ENCODE peak calls at places on chromosomes 4 and X, in four cellular contexts. One of them, this sample, is unnamed.

GRCh38 chrX:110532527-110532926 is 173.9 kb downstream of the RTL9 start:
- DNase-seq in A549: no peak
- DNase-seq in HepG2: no peak
- DNase-seq in K562: no peak
- DNase-seq in this sample: no peak

GRCh38 chr4:13340672-13341071 is 143.5 kb downstream of the RAB28 start:
- DNase-seq in A549: no peak
- DNase-seq in K562: no peak
- DNase-seq in HepG2: peak; percentile 27
- DNase-seq in this sample: no peak

GRCh38 chrX:120463241-120463640 is 5.9 kb downstream of the LAMP2 start:
- DNase-seq in K562: no peak
- DNase-seq in HepG2: peak; percentile 6
- DNase-seq in A549: no peak
- DNase-seq in this sample: no peak

GRCh38 chr4:128663325-128663724 is 146.2 kb upstream of the JADE1 start:
- DNase-seq in K562: no peak
- DNase-seq in HepG2: no peak
- DNase-seq in A549: no peak
- DNase-seq in this sample: peak; percentile 37

GRCh38 chr4:183722738-183723560 is 63.9 kb downstream of the TRAPPC11 start:
- DNase-seq in A549: no peak
- DNase-seq in K562: no peak
- DNase-seq in HepG2: no peak
- DNase-seq in this sample: peak; percentile 25

GRCh38 chr4:167222098-167222497 is 12.2 kb downstream of the SPOCK3 start:
- DNase-seq in K562: no peak
- DNase-seq in A549: no peak
- DNase-seq in HepG2: no peak
- DNase-seq in this sample: peak; percentile 37

GRCh38 chrX:70253377-70254062 is 6.5 kb downstream of the P2RY4 start:
- DNase-seq in A549: no peak
- DNase-seq in K562: no peak
- DNase-seq in HepG2: peak; percentile 1
- DNase-seq in this sample: no peak

GRCh38 chr4:27239651-27240050 is 379.0 kb downstream of the STIM2 start:
- DNase-seq in K562: no peak
- DNase-seq in HepG2: no peak
- DNase-seq in A549: no peak
- DNase-seq in this sample: no peak

GRCh38 chrX:4263005-4263404 is 549.6 kb upstream of the PRKX start:
- DNase-seq in K562: no peak
- DNase-seq in HepG2: no peak
- DNase-seq in A549: peak; percentile 1
- DNase-seq in this sample: no peak

GRCh38 chr4:97987019-97987648 is 156.1 kb downstream of the STPG2 start:
- DNase-seq in K562: no peak
- DNase-seq in A549: peak; percentile 1
- DNase-seq in HepG2: peak; percentile 4
- DNase-seq in this sample: no peak

GRCh38 chrX:133776072-133776471 is 209.3 kb downstream of the GPC3 start:
- DNase-seq in A549: no peak
- DNase-seq in K562: peak; percentile 40
- DNase-seq in HepG2: no peak
- DNase-seq in this sample: no peak

GRCh38 chrX:17067534-17067933 is 121.1 kb downstream of the REPS2 start:
- DNase-seq in HepG2: no peak
- DNase-seq in A549: no peak
- DNase-seq in K562: no peak
- DNase-seq in this sample: no peak

GRCh38 chr4:38099908-38100407 is 139.8 kb downstream of the PTTG2 start:
- DNase-seq in K562: no peak
- DNase-seq in HepG2: no peak
- DNase-seq in A549: no peak
- DNase-seq in this sample: no peak

GRCh38 chrX:19448077-19448476 is 67.2 kb downstream of the MAP3K15 start:
- DNase-seq in K562: no peak
- DNase-seq in A549: no peak
- DNase-seq in HepG2: peak; percentile 15
- DNase-seq in this sample: no peak

GRCh38 chr4:128384091-128384520 is 96.5 kb upstream of the PGRMC2 start:
- DNase-seq in HepG2: no peak
- DNase-seq in K562: no peak
- DNase-seq in A549: no peak
- DNase-seq in this sample: no peak

GRCh38 chrX:45803383-45803921 is 602.8 kb upstream of the DIPK2B start:
- DNase-seq in HepG2: no peak
- DNase-seq in K562: no peak
- DNase-seq in A549: no peak
- DNase-seq in this sample: no peak
- TF ChIP-seq CHD4 in HepG2: no peak
- TF ChIP-seq CHD4 in K562: no peak
- TF ChIP-seq CHD4 in A549: no peak
- TF ChIP-seq CHD4 in this sample: no peak

DNA sequence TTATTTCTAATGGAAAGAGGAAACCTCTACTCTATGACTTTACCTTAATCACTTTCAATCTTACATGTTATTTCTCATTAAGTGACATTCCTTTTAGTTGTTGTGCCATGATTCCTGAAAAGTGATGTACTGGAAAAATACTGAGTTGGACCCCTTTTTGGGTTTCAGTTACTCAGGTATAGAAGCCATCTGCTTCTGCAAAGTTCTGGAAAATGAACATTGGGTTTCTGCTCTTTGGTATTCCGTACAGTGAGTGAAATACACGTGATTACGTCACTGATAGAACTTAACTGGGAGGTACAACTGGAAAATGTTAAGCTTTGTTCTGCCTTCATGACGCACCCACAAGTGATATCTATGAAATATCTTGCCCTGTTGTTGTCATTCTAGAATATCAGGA is 114.7 kb downstream of the MID1 start:
- DNase-seq in A549: no peak
- DNase-seq in HepG2: no peak
- DNase-seq in K562: no peak
- DNase-seq in this sample: no peak
- TF ChIP-seq CHD4 in A549: no peak
- TF ChIP-seq CHD4 in HepG2: no peak
- TF ChIP-seq CHD4 in K562: no peak
- TF ChIP-seq CHD4 in this sample: no peak

GRCh38 chrX:153768311-153769157 is 4.5 kb downstream of the PLXNB3 start:
- DNase-seq in HepG2: no peak
- DNase-seq in A549: no peak
- DNase-seq in K562: no peak
- DNase-seq in this sample: no peak

GRCh38 chrX:153766871-153767673 is 3.0 kb downstream of the PLXNB3 start:
- DNase-seq in A549: no peak
- DNase-seq in K562: no peak
- DNase-seq in HepG2: no peak
- DNase-seq in this sample: no peak

GRCh38 chrX:153766098-153766817 is 2.2 kb downstream of the PLXNB3 start:
- DNase-seq in HepG2: peak; percentile 48
- DNase-seq in A549: no peak
- DNase-seq in K562: peak; percentile 72
- DNase-seq in this sample: no peak

GRCh38 chrX:153769158-153769864 is 5.3 kb downstream of the PLXNB3 start:
- DNase-seq in K562: no peak
- DNase-seq in A549: no peak
- DNase-seq in HepG2: no peak
- DNase-seq in this sample: no peak

GRCh38 chrX:153767674-153768055 is 3.6 kb downstream of the PLXNB3 start:
- DNase-seq in A549: no peak
- DNase-seq in HepG2: no peak
- DNase-seq in K562: no peak
- DNase-seq in this sample: no peak
- TF ChIP-seq CHD4 in A549: no peak
- TF ChIP-seq CHD4 in HepG2: no peak
- TF ChIP-seq CHD4 in K562: no peak
- TF ChIP-seq CHD4 in this sample: no peak

DNA sequence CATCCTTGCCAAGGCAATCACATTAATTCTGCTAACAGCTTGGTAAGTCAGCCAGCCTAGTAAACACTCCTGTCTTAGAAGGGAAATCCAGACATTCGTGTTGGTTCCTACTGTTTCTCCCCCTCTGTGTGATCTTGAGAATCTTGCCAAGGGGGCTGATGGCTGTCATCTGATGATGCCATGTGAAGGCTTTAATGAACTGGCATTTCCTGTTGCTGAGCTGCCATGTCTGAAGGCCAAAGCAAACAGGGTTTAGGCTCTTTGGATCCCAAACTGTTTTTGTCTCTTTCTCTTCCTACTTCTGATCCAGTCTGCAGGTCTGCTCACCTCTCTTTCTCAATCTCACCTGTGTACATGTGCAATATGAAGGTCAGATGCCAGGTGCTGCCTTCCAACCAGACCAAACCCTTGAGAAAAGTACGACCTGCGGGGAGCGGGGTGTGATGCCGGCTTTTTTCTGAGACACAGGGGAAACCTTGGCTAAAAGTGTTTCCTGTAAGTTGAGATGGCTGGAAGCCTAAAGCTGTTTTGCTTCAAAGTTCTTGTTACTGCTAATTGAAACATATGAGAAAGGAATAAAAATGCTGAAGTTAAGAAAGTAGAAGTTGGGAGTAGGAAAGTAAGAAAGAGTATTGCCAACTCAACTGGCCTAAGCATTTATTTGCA is 532.9 kb downstream of the ANKRD50 start:
- DNase-seq in K562: no peak
- DNase-seq in HepG2: no peak
- DNase-seq in A549: no peak
- DNase-seq in this sample: no peak
- TF ChIP-seq CHD4 in K562: no peak
- TF ChIP-seq CHD4 in HepG2: no peak
- TF ChIP-seq CHD4 in A549: no peak
- TF ChIP-seq CHD4 in this sample: no peak

GRCh38 chr4:155954118-155954503 is 445 bp upstream of the CTSO start:
- DNase-seq in HepG2: no peak
- DNase-seq in K562: no peak
- DNase-seq in A549: no peak
- DNase-seq in this sample: no peak
- TF ChIP-seq CHD4 in HepG2: no peak
- TF ChIP-seq CHD4 in K562: no peak
- TF ChIP-seq CHD4 in A549: no peak
- TF ChIP-seq CHD4 in this sample: no peak

GRCh38 chr4:1577818-1578217 is 106.3 kb downstream of the FAM53A start:
- DNase-seq in A549: no peak
- DNase-seq in K562: no peak
- DNase-seq in HepG2: no peak
- DNase-seq in this sample: no peak
- TF ChIP-seq CHD4 in A549: no peak
- TF ChIP-seq CHD4 in K562: no peak
- TF ChIP-seq CHD4 in HepG2: no peak
- TF ChIP-seq CHD4 in this sample: no peak

GRCh38 chr4:62070291-62070852 is 870.2 kb downstream of the ADGRL3 start:
- DNase-seq in K562: no peak
- DNase-seq in HepG2: no peak
- DNase-seq in A549: no peak
- DNase-seq in this sample: no peak
- TF ChIP-seq CHD4 in K562: no peak
- TF ChIP-seq CHD4 in HepG2: no peak
- TF ChIP-seq CHD4 in A549: no peak
- TF ChIP-seq CHD4 in this sample: no peak

DNA sequence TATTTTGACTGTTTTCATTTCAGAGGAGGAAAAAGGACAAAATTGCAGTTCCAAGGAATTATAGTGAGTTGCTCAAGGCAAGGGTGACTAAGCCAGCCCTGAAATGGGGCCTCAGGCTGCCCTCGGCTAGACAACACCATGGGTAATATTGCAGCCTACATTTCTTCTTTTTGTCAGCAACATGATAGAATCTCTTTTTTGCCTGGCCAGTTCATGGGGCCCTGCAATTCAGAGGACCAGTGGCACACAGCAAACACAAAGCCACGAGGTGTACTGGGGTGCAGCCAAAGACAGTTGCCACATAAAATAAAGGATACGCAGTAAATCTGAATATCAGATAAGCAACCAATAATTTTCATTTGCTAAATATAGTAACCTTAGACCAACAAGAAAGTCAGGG is 41.8 kb downstream of the RBM47 start:
- DNase-seq in HepG2: no peak
- DNase-seq in A549: no peak
- DNase-seq in K562: no peak
- DNase-seq in this sample: no peak
- TF ChIP-seq CHD4 in HepG2: no peak
- TF ChIP-seq CHD4 in A549: no peak
- TF ChIP-seq CHD4 in K562: no peak
- TF ChIP-seq CHD4 in this sample: no peak

GRCh38 chr4:7788687-7789425 is 150.8 kb downstream of the AFAP1 start:
- DNase-seq in HepG2: no peak
- DNase-seq in K562: no peak
- DNase-seq in A549: no peak
- DNase-seq in this sample: no peak
- TF ChIP-seq CHD4 in HepG2: no peak
- TF ChIP-seq CHD4 in K562: no peak
- TF ChIP-seq CHD4 in A549: no peak
- TF ChIP-seq CHD4 in this sample: no peak

GRCh38 chrX:24355095-24355494 is 5.3 kb upstream of the SUPT20HL1 start:
- DNase-seq in A549: no peak
- DNase-seq in K562: no peak
- DNase-seq in HepG2: no peak
- DNase-seq in this sample: no peak

GRCh38 chrX:24360272-24360671 is at the start of gene SUPT20HL1:
- DNase-seq in A549: no peak
- DNase-seq in HepG2: no peak
- DNase-seq in K562: no peak
- DNase-seq in this sample: no peak

GRCh38 chrX:24357101-24357500 is 3.3 kb upstream of the SUPT20HL1 start:
- DNase-seq in HepG2: no peak
- DNase-seq in K562: no peak
- DNase-seq in A549: no peak
- DNase-seq in this sample: no peak
- TF ChIP-seq CHD4 in HepG2: no peak
- TF ChIP-seq CHD4 in K562: no peak
- TF ChIP-seq CHD4 in A549: no peak
- TF ChIP-seq CHD4 in this sample: no peak